ENCODE peak calls at places on chromosome X, in six cellular contexts. X is fibroblast of lung, W is heart right ventricle, H is tibial nerve, Y is neuronal stem cell, K is IMR-90. U is an unnamed sample. For H3K36me3, the result is how much of the 10 kb centered on the place peaks cover.

GRCh38 chrX:50470103-50471031 is at the start of gene DGKK:
- DNase-seq in K (no peak), X (no peak), H (no peak), W (no peak), Y (peak), U (no peak)

GRCh38 chrX:22097295-22097694 is 65.2 kb downstream of the PHEX start:
- DNase-seq in W (no peak), H (no peak), X (peak), Y (no peak), K (peak), U (no peak)

GRCh38 chrX:145099204-145099603 is 148.1 kb upstream of the SPANXN1 start:
- DNase-seq in X (no peak), K (no peak), W (no peak), H (no peak), Y (no peak), U (no peak)

GRCh38 chrX:153064061-153064460 is 7.8 kb downstream of the PNMA3 start:
- DNase-seq in W (no peak), Y (no peak), K (no peak), X (no peak), H (no peak), U (no peak)

GRCh38 chrX:93468075-93468474 is 205.3 kb downstream of the NAP1L3 start:
- DNase-seq in Y (no peak), W (no peak), X (no peak), H (no peak), K (no peak), U (no peak)

GRCh38 chrX:47752685-47753084 is 84.0 kb upstream of the ZNF81 start:
- DNase-seq in Y (no peak), W (no peak), X (no peak), K (no peak), H (no peak), U (no peak)

GRCh38 chrX:106802063-106802387 is 448 bp upstream of the TBC1D8B start:
- DNase-seq in Y (peak), W (no peak), H (no peak), K (no peak), X (peak), U (no peak)

GRCh38 chrX:133922390-133922772 is 63.0 kb downstream of the GPC3 start:
- DNase-seq in Y (no peak), W (no peak), X (no peak), K (no peak), H (no peak), U (no peak)

GRCh38 chrX:122818068-122818467 is 366.0 kb upstream of the GRIA3 start:
- DNase-seq in Y (no peak), X (no peak), H (no peak), K (no peak), W (no peak), U (no peak)

GRCh38 chrX:107935200-107935599 is 47.0 kb downstream of the TEX13B start:
- DNase-seq in Y (no peak), H (no peak), W (no peak), X (peak), K (peak), U (no peak)

GRCh38 chrX:129706395-129707072 is 32.2 kb upstream of the XPNPEP2 start:
- DNase-seq in K (no peak), Y (no peak), X (no peak), W (peak), H (no peak), U (peak)

GRCh38 chrX:35919536-35920309 is at the start of gene CFAP47:
- DNase-seq in H (no peak), X (no peak), Y (peak), W (no peak), K (no peak), U (no peak)

GRCh38 chrX:43940811-43941210 is 32.4 kb downstream of the NDP start:
- DNase-seq in W (no peak), K (peak), X (peak), Y (no peak), H (no peak), U (peak)

GRCh38 chrX:43735534-43735933 is 79.4 kb downstream of the MAOA start:
- DNase-seq in W (no peak), Y (no peak), H (no peak), K (no peak), X (no peak), U (no peak)

GRCh38 chrX:70466968-70467367 is 22.3 kb downstream of the DLG3 start:
- DNase-seq in H (no peak), W (no peak), X (no peak), Y (no peak), K (no peak), U (no peak)

GRCh38 chrX:56795309-56795868 is 66.3 kb downstream of the NBDY start:
- DNase-seq in X (no peak), H (no peak), K (no peak), Y (no peak), W (no peak), U (no peak)

GRCh38 chrX:78314561-78314960 is 12.8 kb downstream of the CYSLTR1 start:
- DNase-seq in X (no peak), H (no peak), K (no peak), Y (no peak), W (no peak), U (no peak)

GRCh38 chrX:20228245-20228644 is 38.5 kb downstream of the RPS6KA3 start:
- DNase-seq in K (no peak), H (no peak), W (no peak), Y (no peak), X (no peak), U (no peak)

GRCh38 chrX:151370906-151371305 is 26.1 kb upstream of the VMA21 start:
- DNase-seq in Y (no peak), X (no peak), K (no peak), W (no peak), H (no peak), U (no peak)

GRCh38 chrX:42797646-42798045 is 19.7 kb upstream of the PPP1R2C start:
- DNase-seq in Y (no peak), W (no peak), K (no peak), X (peak), H (no peak), U (no peak)

GRCh38 chrX:71545364-71545763 is 12.5 kb downstream of the OGT start:
- DNase-seq in W (no peak), K (no peak), H (no peak), Y (no peak), X (no peak), U (no peak)

GRCh38 chrX:63750846-63751245 is 34.2 kb downstream of the ARHGEF9 start:
- DNase-seq in X (no peak), W (no peak), H (no peak), Y (peak), K (no peak), U (no peak)

GRCh38 chrX:63751481-63751880 is 33.5 kb downstream of the ARHGEF9 start:
- DNase-seq in K (no peak), W (no peak), X (no peak), H (no peak), Y (no peak), U (no peak)

GRCh38 chrX:63754141-63754859 is 30.7 kb downstream of the ARHGEF9 start:
- DNase-seq in K (peak), Y (no peak), H (no peak), W (no peak), X (peak), U (no peak)

GRCh38 chrX:63755892-63756291 is 29.1 kb downstream of the ARHGEF9 start:
- DNase-seq in K (no peak), H (no peak), W (no peak), X (no peak), Y (no peak), U (no peak)

GRCh38 chrX:63754860-63755579 is 30.0 kb downstream of the ARHGEF9 start:
- DNase-seq in W (peak), X (peak), K (peak), H (peak), Y (peak), U (peak)
- H3K4me3 ChIP-seq in W (peak), X (peak), K (peak), H (peak), Y (peak), U (peak)

GRCh38 chrX:66203114-66203513 is 39.1 kb downstream of the HEPH start:
- DNase-seq in Y (no peak), X (no peak), K (no peak), H (no peak), W (no peak), U (no peak)
- H3K36me3 ChIP-seq in Y (under half), X (under half), K (under half), H (under half), W (under half), U (under half)

DNA sequence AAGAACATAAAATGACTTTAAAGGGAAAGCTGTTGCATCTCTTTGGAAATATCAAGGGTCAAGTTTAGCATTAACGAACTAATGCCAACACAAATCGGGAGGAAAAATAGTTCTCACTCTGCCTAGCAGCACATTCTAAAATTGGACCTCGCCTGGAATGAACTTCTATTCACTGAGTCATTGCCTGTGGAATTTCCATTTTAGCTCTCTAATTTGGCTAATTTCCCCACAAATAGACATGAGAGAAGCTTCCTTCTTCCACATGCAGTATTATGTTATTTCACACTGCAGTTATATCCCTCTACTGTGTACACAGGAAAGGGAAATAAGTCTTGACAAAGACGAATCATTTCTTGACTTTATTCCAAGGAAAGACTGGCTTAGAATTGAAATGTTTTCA is 9.3 kb downstream of the ZXDA start:
- DNase-seq in X (peak), H (no peak), K (peak), W (peak), Y (no peak), U (no peak)
- H3K4me3 ChIP-seq in X (no peak), H (no peak), K (no peak), W (no peak), Y (no peak), U (peak)

DNA sequence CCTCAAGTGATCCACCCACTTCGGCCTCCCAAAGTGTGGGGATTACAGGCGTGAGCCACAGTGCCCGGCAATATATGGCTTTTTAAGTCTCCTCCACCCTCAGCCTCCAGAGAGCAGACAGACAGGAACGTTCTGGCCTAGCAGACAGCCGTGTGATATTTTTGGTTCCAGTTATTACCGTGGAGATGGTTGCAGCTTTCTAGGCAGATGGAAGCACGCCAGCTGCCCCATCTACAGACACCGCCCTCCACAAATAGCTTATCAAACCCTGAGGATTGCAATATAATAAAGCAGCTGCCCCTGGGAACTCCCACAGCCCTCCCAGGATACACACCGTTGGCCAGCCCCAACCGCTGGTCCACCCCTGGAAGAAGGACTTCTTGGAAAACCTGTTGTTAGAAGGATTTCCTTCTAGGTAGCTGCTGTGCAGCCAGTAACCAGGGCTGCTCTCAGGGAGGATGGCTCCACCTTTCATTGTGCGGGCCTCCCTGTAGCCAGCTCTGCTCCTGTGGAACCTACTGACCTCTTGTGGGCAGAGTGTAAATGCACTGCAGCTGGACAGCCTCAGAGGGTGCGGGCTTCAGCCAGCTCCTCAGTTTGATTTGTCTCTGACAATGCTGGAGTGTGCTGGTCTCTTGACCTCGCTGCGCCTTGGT is 44.0 kb downstream of the SLC25A5 start:
- DNase-seq in Y (peak), X (peak), W (peak), H (no peak), K (peak), U (peak)
- H3K36me3 ChIP-seq in Y (under half), X (under half), W (under half), H (under half), K (under half), U (under half)

GRCh38 chrX:84187501-84188319 is at the start of gene RPS6KA6:
- DNase-seq in X (peak), K (peak), H (no peak), W (no peak), Y (peak), U (peak)
- H3K4me3 ChIP-seq in X (peak), K (peak), H (peak), W (peak), Y (peak), U (no peak)